ENCODE peak calls at places on chromosomes 7 and 10, in six cellular contexts. One of them, this sample, is unnamed.

GRCh38 chr10:89556590-89556989 is 21.2 kb upstream of the SLC16A12 start:
- DNase-seq in H9: no peak
- DNase-seq in SK-N-SH: no peak
- DNase-seq in neuronal stem cell: no peak
- DNase-seq in NT2/D1: no peak
- DNase-seq in IMR-90: peak; percentile 45
- DNase-seq in this sample: no peak

GRCh38 chr10:14225374-14225773 is 105.3 kb downstream of the FRMD4A start:
- DNase-seq in H9: no peak
- DNase-seq in SK-N-SH: no peak
- DNase-seq in neuronal stem cell: no peak
- DNase-seq in NT2/D1: no peak
- DNase-seq in IMR-90: no peak
- DNase-seq in this sample: no peak

GRCh38 chr10:70552585-70552984 is 50.0 kb downstream of the PRF1 start:
- DNase-seq in H9: no peak
- DNase-seq in SK-N-SH: no peak
- DNase-seq in neuronal stem cell: no peak
- DNase-seq in NT2/D1: no peak
- DNase-seq in IMR-90: peak; percentile 31
- DNase-seq in this sample: no peak

GRCh38 chr10:103829266-103829665 is 26.1 kb downstream of the SH3PXD2A start:
- DNase-seq in H9: no peak
- DNase-seq in SK-N-SH: no peak
- DNase-seq in neuronal stem cell: no peak
- DNase-seq in NT2/D1: no peak
- DNase-seq in IMR-90: no peak
- DNase-seq in this sample: no peak

GRCh38 chr7:37732253-37732652 is 48.7 kb downstream of the GPR141 start:
- DNase-seq in H9: peak; percentile 64
- DNase-seq in SK-N-SH: peak; percentile 51
- DNase-seq in neuronal stem cell: peak; percentile 27
- DNase-seq in NT2/D1: peak; percentile 71
- DNase-seq in IMR-90: no peak
- DNase-seq in this sample: peak; percentile 78

GRCh38 chr10:124640538-124641231 is 103.5 kb downstream of the FAM53B start:
- DNase-seq in H9: no peak
- DNase-seq in SK-N-SH: no peak
- DNase-seq in neuronal stem cell: peak; percentile 45
- DNase-seq in NT2/D1: no peak
- DNase-seq in IMR-90: no peak
- DNase-seq in this sample: no peak

GRCh38 chr10:103921750-103922195 is 3.8 kb upstream of the STN1 start:
- DNase-seq in H9: peak; percentile 63
- DNase-seq in SK-N-SH: no peak
- DNase-seq in neuronal stem cell: no peak
- DNase-seq in NT2/D1: no peak
- DNase-seq in IMR-90: peak; percentile 31
- DNase-seq in this sample: peak; percentile 74

GRCh38 chr7:107172318-107173032 is 3.7 kb downstream of the HBP1 start:
- DNase-seq in H9: no peak
- DNase-seq in SK-N-SH: no peak
- DNase-seq in neuronal stem cell: no peak
- DNase-seq in NT2/D1: no peak
- DNase-seq in IMR-90: no peak
- DNase-seq in this sample: no peak

GRCh38 chr10:133334495-133335237 is 2.0 kb downstream of the CALY start:
- DNase-seq in H9: no peak
- DNase-seq in SK-N-SH: peak; percentile 70
- DNase-seq in neuronal stem cell: no peak
- DNase-seq in NT2/D1: no peak
- DNase-seq in IMR-90: no peak
- DNase-seq in this sample: no peak

GRCh38 chr7:39621261-39621660 is 2.1 kb upstream of the RALA start:
- DNase-seq in H9: no peak
- DNase-seq in SK-N-SH: no peak
- DNase-seq in neuronal stem cell: no peak
- DNase-seq in NT2/D1: no peak
- DNase-seq in IMR-90: peak; percentile 97
- DNase-seq in this sample: no peak

GRCh38 chr10:20596065-20596760 is 300.9 kb downstream of the NEBL start:
- DNase-seq in H9: no peak
- DNase-seq in SK-N-SH: no peak
- DNase-seq in neuronal stem cell: no peak
- DNase-seq in NT2/D1: no peak
- DNase-seq in IMR-90: peak; percentile 1
- DNase-seq in this sample: no peak

GRCh38 chr10:109773288-109773687 is 150.0 kb downstream of the XPNPEP1 start:
- DNase-seq in H9: no peak
- DNase-seq in SK-N-SH: no peak
- DNase-seq in neuronal stem cell: no peak
- DNase-seq in NT2/D1: no peak
- DNase-seq in IMR-90: no peak
- DNase-seq in this sample: no peak

GRCh38 chr7:105230486-105230885 is 158.2 kb downstream of the SRPK2 start:
- DNase-seq in H9: no peak
- DNase-seq in SK-N-SH: no peak
- DNase-seq in neuronal stem cell: no peak
- DNase-seq in NT2/D1: no peak
- DNase-seq in IMR-90: no peak
- DNase-seq in this sample: no peak

GRCh38 chr10:31741473-31741872 is 187.2 kb downstream of the ARHGAP12 start:
- DNase-seq in H9: no peak
- DNase-seq in SK-N-SH: no peak
- DNase-seq in neuronal stem cell: no peak
- DNase-seq in NT2/D1: no peak
- DNase-seq in IMR-90: no peak
- DNase-seq in this sample: no peak

GRCh38 chr10:23505797-23506465 is 67.1 kb downstream of the OTUD1 start:
- DNase-seq in H9: no peak
- DNase-seq in SK-N-SH: no peak
- DNase-seq in neuronal stem cell: no peak
- DNase-seq in NT2/D1: no peak
- DNase-seq in IMR-90: no peak
- DNase-seq in this sample: no peak

GRCh38 chr10:70539471-70539870 is 60.9 kb downstream of the PALD1 start:
- DNase-seq in H9: no peak
- DNase-seq in SK-N-SH: no peak
- DNase-seq in neuronal stem cell: no peak
- DNase-seq in NT2/D1: no peak
- DNase-seq in IMR-90: no peak
- DNase-seq in this sample: no peak

GRCh38 chr7:86653919-86654659 is 10.4 kb downstream of the GRM3 start:
- DNase-seq in H9: peak; percentile 32
- DNase-seq in SK-N-SH: no peak
- DNase-seq in neuronal stem cell: peak; percentile 29
- DNase-seq in NT2/D1: no peak
- DNase-seq in IMR-90: no peak
- DNase-seq in this sample: peak; percentile 66

GRCh38 chr10:43846187-43846680 is 197.6 kb upstream of the ZNF32 start:
- DNase-seq in H9: no peak
- DNase-seq in SK-N-SH: no peak
- DNase-seq in neuronal stem cell: no peak
- DNase-seq in NT2/D1: no peak
- DNase-seq in IMR-90: peak; percentile 57
- DNase-seq in this sample: no peak

GRCh38 chr7:12199363-12199762 is 11.7 kb upstream of the TMEM106B start:
- DNase-seq in H9: no peak
- DNase-seq in SK-N-SH: no peak
- DNase-seq in neuronal stem cell: no peak
- DNase-seq in NT2/D1: peak; percentile 25
- DNase-seq in IMR-90: peak; percentile 14
- DNase-seq in this sample: peak; percentile 84

GRCh38 chr10:70966848-70967553 is 78.6 kb upstream of the PCBD1 start:
- DNase-seq in H9: no peak
- DNase-seq in SK-N-SH: peak; percentile 53
- DNase-seq in neuronal stem cell: no peak
- DNase-seq in NT2/D1: no peak
- DNase-seq in IMR-90: no peak
- DNase-seq in this sample: no peak

GRCh38 chr10:110842305-110842952 is 29.3 kb upstream of the PDCD4 start:
- DNase-seq in H9: no peak
- DNase-seq in SK-N-SH: no peak
- DNase-seq in neuronal stem cell: no peak
- DNase-seq in NT2/D1: no peak
- DNase-seq in IMR-90: no peak
- DNase-seq in this sample: no peak

GRCh38 chr7:150428671-150429451 is 21.6 kb upstream of the GIMAP8 start:
- DNase-seq in H9: peak; percentile 56
- DNase-seq in SK-N-SH: no peak
- DNase-seq in neuronal stem cell: no peak
- DNase-seq in NT2/D1: no peak
- DNase-seq in IMR-90: peak; percentile 92
- DNase-seq in this sample: peak; percentile 65

GRCh38 chr7:138889566-138889965 is 91.6 kb upstream of the ATP6V0A4 start:
- DNase-seq in H9: no peak
- DNase-seq in SK-N-SH: no peak
- DNase-seq in neuronal stem cell: no peak
- DNase-seq in NT2/D1: no peak
- DNase-seq in IMR-90: peak; percentile 52
- DNase-seq in this sample: no peak

GRCh38 chr7:93298671-93299070 is 66.5 kb downstream of the VPS50 start:
- DNase-seq in H9: no peak
- DNase-seq in SK-N-SH: no peak
- DNase-seq in neuronal stem cell: no peak
- DNase-seq in NT2/D1: no peak
- DNase-seq in IMR-90: peak; percentile 42
- DNase-seq in this sample: no peak

GRCh38 chr7:140342732-140343514 is 55.4 kb downstream of the SLC37A3 start:
- DNase-seq in H9: peak; percentile 73
- DNase-seq in SK-N-SH: peak; percentile 58
- DNase-seq in neuronal stem cell: no peak
- DNase-seq in NT2/D1: peak; percentile 39
- DNase-seq in IMR-90: peak; percentile 63
- DNase-seq in this sample: peak; percentile 76

GRCh38 chr10:18582803-18583202 is 68.6 kb downstream of the NSUN6 start:
- DNase-seq in H9: no peak
- DNase-seq in SK-N-SH: no peak
- DNase-seq in neuronal stem cell: no peak
- DNase-seq in NT2/D1: no peak
- DNase-seq in IMR-90: peak; percentile 11
- DNase-seq in this sample: no peak

GRCh38 chr10:5043716-5044115 is 40.1 kb upstream of the AKR1C2 start:
- DNase-seq in H9: no peak
- DNase-seq in SK-N-SH: no peak
- DNase-seq in neuronal stem cell: no peak
- DNase-seq in NT2/D1: no peak
- DNase-seq in IMR-90: no peak
- DNase-seq in this sample: no peak

GRCh38 chr10:68163735-68164134 is 54.4 kb downstream of the MYPN start:
- DNase-seq in H9: no peak
- DNase-seq in SK-N-SH: no peak
- DNase-seq in neuronal stem cell: no peak
- DNase-seq in NT2/D1: no peak
- DNase-seq in IMR-90: no peak
- DNase-seq in this sample: no peak

GRCh38 chr10:103507235-103508191 is 14.0 kb downstream of the NEURL1 start:
- DNase-seq in H9: peak; percentile 33
- DNase-seq in SK-N-SH: peak; percentile 66
- DNase-seq in neuronal stem cell: no peak
- DNase-seq in NT2/D1: no peak
- DNase-seq in IMR-90: no peak
- DNase-seq in this sample: peak; percentile 45

GRCh38 chr7:153444591-153444990 is 607.6 kb upstream of the DPP6 start:
- DNase-seq in H9: no peak
- DNase-seq in SK-N-SH: no peak
- DNase-seq in neuronal stem cell: no peak
- DNase-seq in NT2/D1: no peak
- DNase-seq in IMR-90: no peak
- DNase-seq in this sample: no peak
- H3K9ac ChIP-seq in H9: no peak overlapping the region
- H3K9ac ChIP-seq in SK-N-SH: no peak overlapping the region
- H3K9ac ChIP-seq in neuronal stem cell: no peak overlapping the region
- H3K9ac ChIP-seq in NT2/D1: no peak overlapping the region
- H3K9ac ChIP-seq in IMR-90: no peak overlapping the region
- H3K9ac ChIP-seq in this sample: no peak overlapping the region

DNA sequence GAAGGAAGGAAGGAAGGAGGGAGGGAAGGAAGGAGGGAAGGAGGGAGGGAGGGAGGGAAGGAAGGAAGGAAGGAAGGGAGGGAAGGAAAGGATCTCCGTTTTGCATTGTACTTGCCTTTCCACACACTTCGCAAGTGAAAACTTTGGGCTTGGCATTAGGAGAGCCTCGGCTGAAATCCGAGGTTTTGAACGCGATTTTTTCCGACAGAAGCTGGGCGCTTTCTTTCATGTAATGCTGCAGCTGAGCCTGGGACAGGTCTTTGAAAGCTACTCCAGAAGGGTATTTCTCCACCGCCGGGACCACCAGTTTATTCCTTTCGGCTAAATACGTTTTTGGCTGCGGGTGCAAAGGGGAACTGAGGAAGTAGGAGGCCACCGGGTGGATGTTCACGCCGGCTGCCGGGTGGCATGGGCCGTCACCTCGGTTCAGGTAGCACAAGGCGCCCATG is 1.0 kb downstream of the FEZF1 start:
- DNase-seq in H9: no peak
- DNase-seq in SK-N-SH: no peak
- DNase-seq in neuronal stem cell: no peak
- DNase-seq in NT2/D1: no peak
- DNase-seq in IMR-90: no peak
- DNase-seq in this sample: peak; percentile 32
- H3K9ac ChIP-seq in H9: no peak overlapping the region
- H3K9ac ChIP-seq in SK-N-SH: no peak overlapping the region
- H3K9ac ChIP-seq in neuronal stem cell: peak overlapping the region; percentile 100
- H3K9ac ChIP-seq in NT2/D1: peak overlapping the region; percentile 64
- H3K9ac ChIP-seq in IMR-90: no peak overlapping the region
- H3K9ac ChIP-seq in this sample: peak overlapping the region; percentile 30

GRCh38 chr10:91345716-91346115 is 64.4 kb upstream of the HECTD2 start:
- DNase-seq in H9: no peak
- DNase-seq in SK-N-SH: no peak
- DNase-seq in neuronal stem cell: no peak
- DNase-seq in NT2/D1: no peak
- DNase-seq in IMR-90: peak; percentile 67
- DNase-seq in this sample: no peak

GRCh38 chr10:91344117-91344856 is 65.9 kb upstream of the HECTD2 start:
- DNase-seq in H9: no peak
- DNase-seq in SK-N-SH: no peak
- DNase-seq in neuronal stem cell: no peak
- DNase-seq in NT2/D1: no peak
- DNase-seq in IMR-90: no peak
- DNase-seq in this sample: no peak

GRCh38 chr10:91339729-91340128 is 70.4 kb upstream of the HECTD2 start:
- DNase-seq in H9: no peak
- DNase-seq in SK-N-SH: no peak
- DNase-seq in neuronal stem cell: no peak
- DNase-seq in NT2/D1: no peak
- DNase-seq in IMR-90: no peak
- DNase-seq in this sample: no peak

GRCh38 chr10:91343010-91343409 is 67.1 kb upstream of the HECTD2 start:
- DNase-seq in H9: no peak
- DNase-seq in SK-N-SH: no peak
- DNase-seq in neuronal stem cell: no peak
- DNase-seq in NT2/D1: no peak
- DNase-seq in IMR-90: no peak
- DNase-seq in this sample: no peak

GRCh38 chr10:91340613-91341362 is 69.4 kb upstream of the HECTD2 start:
- DNase-seq in H9: no peak
- DNase-seq in SK-N-SH: peak; percentile 42
- DNase-seq in neuronal stem cell: no peak
- DNase-seq in NT2/D1: no peak
- DNase-seq in IMR-90: peak; percentile 94
- DNase-seq in this sample: no peak
- H3K9ac ChIP-seq in H9: no peak overlapping the region
- H3K9ac ChIP-seq in SK-N-SH: peak overlapping the region; percentile 17
- H3K9ac ChIP-seq in neuronal stem cell: no peak overlapping the region
- H3K9ac ChIP-seq in NT2/D1: no peak overlapping the region
- H3K9ac ChIP-seq in IMR-90: no peak overlapping the region
- H3K9ac ChIP-seq in this sample: no peak overlapping the region

GRCh38 chr10:29615195-29615594 is 19.6 kb downstream of the SVIL start:
- DNase-seq in H9: no peak
- DNase-seq in SK-N-SH: no peak
- DNase-seq in neuronal stem cell: no peak
- DNase-seq in NT2/D1: no peak
- DNase-seq in IMR-90: no peak
- DNase-seq in this sample: no peak
- H3K9ac ChIP-seq in H9: no peak overlapping the region
- H3K9ac ChIP-seq in SK-N-SH: no peak overlapping the region
- H3K9ac ChIP-seq in neuronal stem cell: no peak overlapping the region
- H3K9ac ChIP-seq in NT2/D1: no peak overlapping the region
- H3K9ac ChIP-seq in IMR-90: no peak overlapping the region
- H3K9ac ChIP-seq in this sample: no peak overlapping the region

This sample was measured in mesendoderm.